ENCODE peak calls at places on chromosomes 5 and 9, in nine cellular contexts. T is A549, G is endothelial cell of umbilical vein, L is IMR-90, D is body of pancreas, Y is lower leg skin, M is right lobe of liver, X is adrenal gland, P is stomach. Z is an unnamed sample.

GRCh38 chr5:178545156-178545555 is 45.0 kb downstream of the COL23A1 start:
- DNase-seq in M (no peak), X (no peak), T (no peak), Y (no peak), L (no peak), D (no peak), P (no peak), G (no peak), Z (no peak)

GRCh38 chr5:5077236-5077635 is 62.9 kb upstream of the ADAMTS16 start:
- DNase-seq in L (no peak), P (no peak), X (no peak), T (no peak), M (no peak), D (no peak), Y (no peak), G (no peak), Z (no peak)

GRCh38 chr5:56815657-56816545 is 552 bp downstream of the MAP3K1 start:
- DNase-seq in X (peak; percentile 58), Y (no peak), M (peak; percentile 53), P (peak; percentile 34), G (peak; percentile 51), L (peak; percentile 32), D (peak; percentile 54), T (peak; percentile 55), Z (peak; percentile 30)

GRCh38 chr5:83964235-83964634 is 243.6 kb upstream of the HAPLN1 start:
- DNase-seq in L (no peak), G (peak; percentile 32), P (no peak), M (no peak), D (no peak), T (no peak), X (no peak), Y (no peak), Z (no peak)

GRCh38 chr9:133202145-133202513 is 6.9 kb downstream of the OBP2B start:
- DNase-seq in P (peak; percentile 15), L (no peak), D (no peak), X (no peak), Y (no peak), G (no peak), M (peak; percentile 35), T (no peak), Z (no peak)

GRCh38 chr5:78540335-78541057 is 108.1 kb downstream of the LHFPL2 start:
- DNase-seq in Y (peak; percentile 71), T (no peak), D (no peak), X (no peak), L (no peak), P (no peak), G (no peak), M (peak; percentile 43), Z (no peak)

GRCh38 chr5:127077346-127077745 is 4.0 kb upstream of the C5orf63 start:
- DNase-seq in L (no peak), P (no peak), X (no peak), M (no peak), Y (no peak), T (no peak), G (no peak), D (no peak), Z (no peak)

GRCh38 chr5:4540375-4541173 is 599.6 kb upstream of the ADAMTS16 start:
- DNase-seq in Y (no peak), X (no peak), L (no peak), T (no peak), M (no peak), P (no peak), D (no peak), G (no peak), Z (no peak)

GRCh38 chr9:131037336-131038255 is 28.6 kb downstream of the LAMC3 start:
- DNase-seq in P (no peak), D (no peak), G (no peak), M (no peak), X (no peak), Y (no peak), L (peak; percentile 7), T (no peak), Z (no peak)

GRCh38 chr5:96627792-96628191 is 34.4 kb upstream of the CAST start:
- DNase-seq in T (peak; percentile 24), M (no peak), X (no peak), P (no peak), D (no peak), L (no peak), Y (no peak), G (no peak), Z (peak; percentile 33)

GRCh38 chr5:128597151-128597550 is 59.1 kb upstream of the FBN2 start:
- DNase-seq in X (no peak), P (no peak), M (no peak), D (no peak), L (no peak), T (no peak), Y (no peak), G (no peak), Z (no peak)

GRCh38 chr5:125413861-125414260 is 667.4 kb upstream of the ZNF608 start:
- DNase-seq in P (no peak), D (no peak), M (no peak), X (no peak), G (no peak), T (no peak), Y (no peak), L (no peak), Z (no peak)

GRCh38 chr5:117302949-117303348 is 728.3 kb upstream of the SEMA6A start:
- DNase-seq in D (no peak), X (no peak), Y (no peak), T (no peak), G (no peak), L (no peak), P (no peak), M (no peak), Z (no peak)

GRCh38 chr5:86232246-86232645 is 385.5 kb upstream of the COX7C start:
- DNase-seq in X (no peak), G (no peak), D (no peak), L (no peak), M (no peak), T (no peak), P (no peak), Y (no peak), Z (no peak)

DNA sequence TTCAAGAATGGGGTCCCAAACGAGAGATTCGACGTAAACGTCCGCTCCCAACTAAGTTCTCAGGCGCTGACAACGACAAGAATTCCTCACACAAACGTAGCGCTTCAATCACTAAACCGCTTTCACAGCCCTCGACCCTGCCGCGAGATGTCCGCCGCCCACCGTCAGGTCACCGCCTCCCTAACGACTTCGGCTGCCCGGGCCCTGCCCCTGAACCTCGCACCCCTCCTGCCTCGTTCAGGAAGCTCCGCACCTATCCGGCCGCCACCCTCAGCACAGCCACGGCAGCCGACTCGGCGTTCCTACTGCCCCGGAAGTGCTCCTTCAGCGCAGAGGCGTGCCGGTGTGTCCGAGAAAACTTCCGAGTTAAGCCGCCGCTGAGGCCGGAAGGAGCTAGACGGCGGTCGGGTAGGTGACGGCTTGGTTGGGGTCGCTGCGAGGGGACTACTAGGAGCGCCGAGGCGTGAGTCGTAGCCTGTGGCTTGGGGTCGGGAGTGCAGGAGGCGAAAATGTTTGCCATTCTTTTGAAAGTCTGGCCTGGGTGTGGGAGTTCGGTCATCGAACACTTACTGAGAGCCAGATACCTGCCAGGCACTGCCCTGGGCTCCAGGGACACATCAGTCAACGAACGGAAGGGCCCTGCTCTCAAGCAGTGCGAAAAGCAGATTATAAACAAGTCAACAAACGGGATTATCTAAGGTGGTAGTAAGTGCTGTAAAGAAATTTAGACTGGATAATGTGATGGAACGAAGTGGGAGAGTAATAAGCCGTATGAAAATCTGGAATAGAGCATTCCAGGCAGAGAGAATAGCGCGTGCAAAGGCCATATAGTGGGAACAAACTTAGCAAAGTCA is at the start of the genes FAM114A2 and MFAP3:
- DNase-seq in M (peak; percentile 92), D (peak; percentile 88), L (peak; percentile 82), P (peak; percentile 91), Y (peak; percentile 83), G (peak; percentile 88), X (peak; percentile 88), T (peak; percentile 95), Z (peak; percentile 86)
- TF ChIP-seq POLR2A in M (peak; percentile 85), D (peak; percentile 92), L (peak; percentile 85), P (peak; percentile 23), Y (peak; percentile 43), G (peak; percentile 71), X (peak; percentile 79), T (peak; percentile 92), Z (peak; percentile 65)

GRCh38 chr9:125377584-125378250 is 116.1 kb downstream of the GAPVD1 start:
- DNase-seq in D (no peak), M (no peak), T (no peak), Y (no peak), L (no peak), G (no peak), X (no peak), P (no peak), Z (no peak)

GRCh38 chr9:125376261-125377226 is 114.9 kb downstream of the GAPVD1 start:
- DNase-seq in Y (no peak), P (no peak), L (no peak), D (peak; percentile 50), T (no peak), G (no peak), X (peak; percentile 15), M (no peak), Z (no peak)

GRCh38 chr9:125372441-125373226 is 111.0 kb downstream of the GAPVD1 start:
- DNase-seq in G (no peak), X (no peak), P (no peak), T (no peak), Y (no peak), D (no peak), L (no peak), M (no peak), Z (no peak)

GRCh38 chr9:125375820-125376219 is 114.2 kb downstream of the GAPVD1 start:
- DNase-seq in Y (no peak), G (no peak), T (no peak), P (no peak), X (no peak), L (no peak), D (no peak), M (no peak), Z (no peak)

GRCh38 chr9:125374443-125375309 is 113.0 kb downstream of the GAPVD1 start:
- DNase-seq in P (peak; percentile 58), G (peak; percentile 66), L (peak; percentile 73), M (peak; percentile 68), Y (no peak), D (peak; percentile 70), T (peak; percentile 77), X (peak; percentile 73), Z (peak; percentile 42)
- H3K4me3 ChIP-seq in P (peak overlapping the region; percentile 24), G (no peak overlapping the region), L (peak overlapping the region; percentile 24), M (peak overlapping the region; percentile 19), Y (no peak overlapping the region), D (no peak overlapping the region), T (peak overlapping the region; percentile 27), X (no peak overlapping the region), Z (no peak overlapping the region)

GRCh38 chr9:112764837-112765236 is 14.3 kb downstream of the SNX30 start:
- DNase-seq in P (no peak), X (no peak), G (no peak), L (no peak), M (no peak), T (no peak), Y (no peak), D (peak; percentile 77), Z (no peak)
- TF ChIP-seq POLR2A in P (no peak), X (no peak), G (no peak), L (no peak), M (no peak), T (no peak), Y (no peak), D (peak; percentile 46), Z (no peak)

DNA sequence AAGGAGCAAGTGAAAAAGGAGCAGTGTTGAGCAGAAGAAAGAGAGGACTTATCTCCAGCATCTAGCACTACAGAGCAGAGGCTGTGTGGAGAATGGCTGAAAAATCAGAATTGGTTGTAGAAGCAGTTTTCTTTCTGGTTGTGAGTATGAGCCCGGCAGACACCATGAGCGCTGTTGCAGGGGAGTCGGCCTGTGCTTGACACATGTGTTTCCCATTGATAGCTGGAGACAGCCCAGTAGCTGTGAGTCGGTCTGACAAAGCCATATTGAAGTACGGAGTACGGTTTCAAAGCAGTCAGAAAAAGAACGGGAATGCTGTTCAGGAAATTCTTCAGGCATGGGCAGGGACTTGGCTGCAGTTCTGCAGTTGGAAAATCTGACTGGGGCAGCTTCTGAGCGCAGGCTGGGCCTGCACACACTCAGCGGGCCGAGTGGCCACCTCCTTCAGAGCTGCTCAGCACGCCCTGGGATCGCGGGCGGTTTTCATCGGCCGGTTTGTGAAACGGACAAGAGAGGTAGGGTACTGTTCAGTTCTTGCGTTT is at the start of gene SGCD:
- DNase-seq in X (peak; percentile 78), G (peak; percentile 1), P (peak; percentile 35), L (peak; percentile 90), M (peak; percentile 51), D (peak; percentile 17), T (peak; percentile 40), Y (peak; percentile 43), Z (no peak)
- H3K4me3 ChIP-seq in X (no peak within 1 kb of the TSS), G (no peak within 1 kb of the TSS), P (peak within 1 kb of the TSS; percentile 41), L (peak within 1 kb of the TSS; percentile 72), M (peak within 1 kb of the TSS; percentile 6), D (no peak within 1 kb of the TSS), T (peak within 1 kb of the TSS; percentile 38), Y (no peak within 1 kb of the TSS), Z (peak within 1 kb of the TSS; percentile 17)

Z was measured in prostate gland.